ENCODE peak calls at places on chromosomes 5 and 9, in six cellular contexts. B, Q, T, F, D and P are unnamed samples.

GRCh38 chr9:108125541-108125940 is 636.0 kb upstream of the KLF4 start:
- DNase-seq in T (peak), Q (peak), F (no peak), D (no peak), B (no peak), P (peak)

GRCh38 chr9:31839273-31839672 is 545.2 kb upstream of the ACO1 start:
- DNase-seq in D (no peak), Q (no peak), T (no peak), B (no peak), F (no peak), P (peak)

GRCh38 chr5:134136221-134136631 is 21.7 kb downstream of the TCF7 start:
- DNase-seq in D (no peak), F (no peak), B (no peak), T (no peak), Q (no peak), P (no peak)

GRCh38 chr5:92560698-92561361 is 1020.2 kb downstream of the NR2F1-AS1 start:
- DNase-seq in D (peak), T (no peak), Q (no peak), F (peak), B (no peak), P (no peak)

GRCh38 chr5:142048272-142048671 is 35.4 kb upstream of the GNPDA1 start:
- DNase-seq in T (no peak), Q (peak), B (no peak), D (no peak), F (no peak), P (no peak)

GRCh38 chr5:115579747-115580173 is 22.5 kb downstream of the TICAM2 start:
- DNase-seq in D (no peak), F (no peak), B (peak), T (no peak), Q (no peak), P (peak)

GRCh38 chr5:148791696-148792095 is 34.7 kb upstream of the ADRB2 start:
- DNase-seq in D (no peak), F (no peak), B (no peak), T (no peak), Q (no peak), P (no peak)

GRCh38 chr9:112378441-112379176 is 1.3 kb upstream of the HSDL2 start:
- DNase-seq in T (no peak), B (no peak), F (no peak), D (peak), Q (no peak), P (no peak)

GRCh38 chr9:136625101-136626065 is 37.3 kb upstream of the EGFL7 start:
- DNase-seq in T (peak), Q (no peak), B (no peak), F (no peak), D (peak), P (peak)

GRCh38 chr5:54944364-54944763 is 41.0 kb downstream of the ESM1 start:
- DNase-seq in B (no peak), Q (no peak), T (peak), F (peak), D (peak), P (peak)

GRCh38 chr9:5264219-5264595 is 33.0 kb downstream of the INSL4 start:
- DNase-seq in B (no peak), F (no peak), D (no peak), Q (no peak), T (no peak), P (no peak)

GRCh38 chr9:79477955-79478751 is 93.6 kb upstream of the TLE4 start:
- DNase-seq in B (no peak), D (peak), F (no peak), T (peak), Q (peak), P (peak)

GRCh38 chr9:93324191-93324834 is 127.2 kb upstream of the FAM120A start:
- DNase-seq in B (no peak), Q (no peak), F (no peak), D (no peak), T (no peak), P (no peak)

GRCh38 chr9:84169240-84169639 is 171.3 kb downstream of the SLC28A3 start:
- DNase-seq in D (no peak), B (no peak), T (no peak), Q (no peak), F (no peak), P (no peak)

GRCh38 chr9:4970970-4971641 is 14.0 kb upstream of the JAK2 start:
- DNase-seq in Q (no peak), T (no peak), F (no peak), B (peak), D (no peak), P (peak)

GRCh38 chr9:93949073-93949693 is 6.0 kb downstream of the BARX1 start:
- DNase-seq in F (no peak), D (no peak), Q (peak), T (peak), B (no peak), P (no peak)

GRCh38 chr9:116423149-116423548 is 264.0 kb upstream of the TRIM32 start:
- DNase-seq in D (no peak), F (no peak), Q (no peak), B (no peak), T (no peak), P (no peak)

GRCh38 chr9:116417464-116417863 is 263.9 kb downstream of the PAPPA start:
- DNase-seq in T (no peak), F (no peak), B (no peak), D (no peak), Q (no peak), P (no peak)

GRCh38 chr9:116425244-116425643 is 261.9 kb upstream of the TRIM32 start:
- DNase-seq in F (no peak), Q (no peak), B (no peak), T (no peak), D (no peak), P (no peak)

GRCh38 chr9:116422119-116422979 is 264.8 kb upstream of the TRIM32 start:
- DNase-seq in D (no peak), B (no peak), F (no peak), T (no peak), Q (no peak), P (no peak)

DNA sequence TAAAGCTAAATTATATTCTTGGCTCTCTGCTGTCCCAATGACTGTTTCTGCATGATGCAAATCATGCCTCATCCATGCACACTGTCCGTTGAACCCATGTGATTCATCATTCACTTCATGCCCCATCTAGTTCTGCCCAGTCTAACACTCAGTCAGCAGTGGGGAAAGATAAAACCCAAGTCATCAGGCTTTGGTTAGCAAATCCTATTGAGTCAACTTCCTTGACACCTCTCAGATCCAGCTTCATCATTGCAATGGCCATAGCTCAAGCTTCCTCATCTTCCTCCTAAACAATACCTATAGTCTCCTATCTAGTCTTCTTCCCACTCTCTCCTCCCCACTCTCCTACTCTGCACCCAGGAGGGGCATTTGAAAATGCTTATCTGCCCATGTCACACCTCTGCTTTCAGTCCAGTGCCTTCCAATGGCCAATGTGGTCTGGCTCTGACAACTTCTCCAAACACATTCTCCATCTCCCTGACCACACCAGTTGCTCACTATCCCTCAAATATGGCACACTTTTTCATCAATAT is 266.0 kb upstream of the TRIM32 start:
- DNase-seq in Q (no peak), B (no peak), D (no peak), T (no peak), F (no peak), P (no peak)
- TF ChIP-seq MAX in Q (no peak), B (no peak), D (no peak), T (no peak), F (no peak), P (no peak)

GRCh38 chr5:16788957-16789356 is 147.1 kb downstream of the MYO10 start:
- DNase-seq in F (no peak), T (no peak), D (no peak), B (no peak), Q (no peak), P (no peak)
- TF ChIP-seq MAX in F (no peak), T (no peak), D (no peak), B (no peak), Q (no peak), P (no peak)

GRCh38 chr9:132973713-132974112 is 4.8 kb upstream of the GFI1B start:
- DNase-seq in T (peak), F (peak), D (peak), B (no peak), Q (no peak), P (peak)
- TF ChIP-seq MAX in T (no peak), F (no peak), D (no peak), B (no peak), Q (no peak), P (peak)

GRCh38 chr5:53892236-53892635 is 331.8 kb downstream of the NDUFS4 start:
- DNase-seq in F (no peak), Q (no peak), B (no peak), D (no peak), T (no peak), P (no peak)

GRCh38 chr5:53890490-53890889 is 330.1 kb downstream of the NDUFS4 start:
- DNase-seq in D (no peak), T (no peak), F (no peak), B (no peak), Q (no peak), P (no peak)

GRCh38 chr5:53891159-53891558 is 330.7 kb downstream of the NDUFS4 start:
- DNase-seq in B (no peak), T (no peak), Q (no peak), D (no peak), F (no peak), P (no peak)

GRCh38 chr5:53893626-53894025 is 333.2 kb downstream of the NDUFS4 start:
- DNase-seq in B (no peak), T (no peak), D (no peak), Q (no peak), F (no peak), P (no peak)

DNA sequence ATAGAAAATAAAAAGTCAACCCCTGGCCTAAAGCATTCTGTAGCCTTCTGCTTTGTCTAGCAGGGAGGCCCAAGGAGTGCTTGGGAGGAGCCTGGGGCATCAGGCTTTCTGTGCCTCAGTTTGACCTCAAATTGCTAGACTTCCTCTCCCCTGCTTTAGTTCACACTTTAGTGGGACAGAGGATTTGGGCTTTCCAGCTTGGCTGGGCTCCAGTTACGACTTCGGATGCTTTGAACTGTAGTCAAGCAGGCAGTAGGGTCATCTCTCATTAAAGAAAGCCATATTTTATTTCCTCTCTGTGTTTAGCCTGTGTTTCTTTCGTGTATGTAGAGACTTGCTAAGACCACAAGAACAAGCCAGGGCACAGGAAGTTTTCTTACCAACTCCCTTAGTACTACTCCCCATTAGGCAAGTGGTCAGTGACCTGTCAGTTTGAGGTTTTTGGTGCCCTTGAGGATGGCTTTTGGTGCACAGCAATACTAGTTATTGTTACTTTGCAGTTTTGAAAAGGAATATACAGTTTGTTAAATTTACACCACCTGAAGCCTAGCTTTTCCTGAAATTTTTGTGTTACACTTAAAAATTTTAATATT is 334.7 kb downstream of the NDUFS4 start:
- DNase-seq in F (no peak), D (no peak), B (no peak), Q (no peak), T (no peak), P (peak)
- TF ChIP-seq MAX in F (no peak), D (no peak), B (no peak), Q (no peak), T (no peak), P (no peak)